ENCODE peak calls at places on chromosome 1, in four cellular contexts. D is K562, E is GM12878, I is HL-60. G is an unnamed sample.
A peak's percentile ranks its signal among the peaks of the same experiment; 100 is the strongest.

GRCh38 chr1:119032986-119033385 is 44.8 kb upstream of the TBX15 start:
- DNase-seq in D (no peak), E (no peak), I (no peak), G (no peak)

GRCh38 chr1:22115281-22115680 is 27.6 kb downstream of the WNT4 start:
- DNase-seq in D (no peak), E (no peak), I (no peak), G (no peak)

GRCh38 chr1:103107696-103108524 is at the start of gene COL11A1:
- DNase-seq in D (no peak), E (no peak), I (no peak), G (no peak)

GRCh38 chr1:208681878-208682663 is 437.9 kb upstream of the PLXNA2 start:
- DNase-seq in D (no peak), E (no peak), I (no peak), G (no peak)

GRCh38 chr1:29685387-29685786 is 449.1 kb downstream of the PTPRU start:
- DNase-seq in D (no peak), E (no peak), I (no peak), G (no peak)

GRCh38 chr1:47840791-47841190 is 156.4 kb downstream of the TRABD2B start:
- DNase-seq in D (no peak), E (no peak), I (no peak), G (no peak)

GRCh38 chr1:244406337-244406736 is 45.4 kb downstream of the ADSS2 start:
- DNase-seq in D (no peak), E (peak; percentile 66), I (no peak), G (no peak)

GRCh38 chr1:219296430-219296850 is 122.8 kb downstream of the LYPLAL1 start:
- DNase-seq in D (no peak), E (no peak), I (no peak), G (no peak)

GRCh38 chr1:215001419-215002021 is 81.0 kb upstream of the KCNK2 start:
- DNase-seq in D (no peak), E (peak; percentile 76), I (no peak), G (peak; percentile 6)

GRCh38 chr1:220271706-220272046 is 577 bp downstream of the RAB3GAP2 start:
- DNase-seq in D (peak; percentile 73), E (no peak), I (no peak), G (no peak)

GRCh38 chr1:54582566-54583306 is 34.7 kb downstream of the ACOT11 start:
- DNase-seq in D (no peak), E (no peak), I (no peak), G (no peak)

DNA sequence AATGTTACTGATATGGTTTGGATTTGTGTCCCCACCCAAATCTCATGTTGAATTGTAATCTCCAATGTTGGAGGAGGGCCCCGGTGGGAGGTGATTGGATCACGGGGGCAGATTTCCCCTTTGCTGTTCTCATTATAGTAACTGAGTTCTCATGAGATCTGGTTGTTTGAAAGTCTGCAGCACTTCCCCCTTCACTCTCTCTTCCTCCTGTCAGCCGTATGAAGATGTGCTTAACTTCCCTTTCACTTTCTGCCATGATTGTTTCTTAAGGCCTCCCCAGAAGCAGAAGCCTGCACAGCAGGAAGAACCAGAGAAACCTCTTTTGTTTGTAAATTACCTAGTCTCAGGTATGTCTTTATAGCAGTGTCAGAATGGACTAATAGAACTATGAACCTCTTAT is 28.4 kb downstream of the TRIM33 start:
- DNase-seq in D (no peak), E (no peak), I (peak; percentile 59), G (peak; percentile 13)
- TF ChIP-seq SPI1 in D (peak; percentile 64), E (peak; percentile 66), I (peak; percentile 96), G (peak; percentile 83)

GRCh38 chr1:181986907-181987305 is 74.6 kb downstream of the ZNF648 start:
- DNase-seq in D (no peak), E (no peak), I (no peak), G (no peak)

GRCh38 chr1:181985981-181986906 is 75.3 kb downstream of the ZNF648 start:
- DNase-seq in D (no peak), E (no peak), I (no peak), G (no peak)

GRCh38 chr1:181989521-181989920 is 72.0 kb downstream of the ZNF648 start:
- DNase-seq in D (no peak), E (no peak), I (no peak), G (no peak)

GRCh38 chr1:181987996-181988395 is 73.5 kb downstream of the ZNF648 start:
- DNase-seq in D (no peak), E (no peak), I (no peak), G (no peak)

DNA sequence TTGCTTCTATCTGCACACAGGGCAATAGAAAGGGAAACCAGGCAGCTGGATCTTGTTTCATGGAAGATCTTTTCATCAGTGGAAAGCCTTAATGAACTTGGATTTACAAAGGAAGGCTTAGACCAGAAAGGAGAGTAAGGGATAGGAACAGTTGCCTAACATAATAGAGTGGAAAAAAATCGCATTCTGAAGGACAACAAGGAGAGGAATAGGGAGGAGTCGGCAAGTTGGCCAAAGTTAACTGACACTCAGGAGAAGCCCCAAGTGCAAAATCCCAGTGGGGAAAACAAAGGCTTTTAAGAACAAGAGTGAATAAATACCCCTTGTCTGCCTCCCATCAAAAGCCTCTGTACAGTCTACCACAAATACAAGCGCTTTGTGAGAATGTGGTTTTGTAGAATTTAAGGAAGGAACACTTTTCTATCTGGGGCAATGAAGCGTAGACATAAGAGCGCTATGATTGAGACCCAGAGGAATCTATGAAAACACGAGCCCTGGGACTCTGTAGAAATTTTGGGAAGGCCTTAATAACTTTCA is 74.1 kb downstream of the ZNF648 start:
- DNase-seq in D (no peak), E (no peak), I (no peak), G (no peak)
- TF ChIP-seq SPI1 in D (no peak), E (no peak), I (no peak), G (no peak)

DNA sequence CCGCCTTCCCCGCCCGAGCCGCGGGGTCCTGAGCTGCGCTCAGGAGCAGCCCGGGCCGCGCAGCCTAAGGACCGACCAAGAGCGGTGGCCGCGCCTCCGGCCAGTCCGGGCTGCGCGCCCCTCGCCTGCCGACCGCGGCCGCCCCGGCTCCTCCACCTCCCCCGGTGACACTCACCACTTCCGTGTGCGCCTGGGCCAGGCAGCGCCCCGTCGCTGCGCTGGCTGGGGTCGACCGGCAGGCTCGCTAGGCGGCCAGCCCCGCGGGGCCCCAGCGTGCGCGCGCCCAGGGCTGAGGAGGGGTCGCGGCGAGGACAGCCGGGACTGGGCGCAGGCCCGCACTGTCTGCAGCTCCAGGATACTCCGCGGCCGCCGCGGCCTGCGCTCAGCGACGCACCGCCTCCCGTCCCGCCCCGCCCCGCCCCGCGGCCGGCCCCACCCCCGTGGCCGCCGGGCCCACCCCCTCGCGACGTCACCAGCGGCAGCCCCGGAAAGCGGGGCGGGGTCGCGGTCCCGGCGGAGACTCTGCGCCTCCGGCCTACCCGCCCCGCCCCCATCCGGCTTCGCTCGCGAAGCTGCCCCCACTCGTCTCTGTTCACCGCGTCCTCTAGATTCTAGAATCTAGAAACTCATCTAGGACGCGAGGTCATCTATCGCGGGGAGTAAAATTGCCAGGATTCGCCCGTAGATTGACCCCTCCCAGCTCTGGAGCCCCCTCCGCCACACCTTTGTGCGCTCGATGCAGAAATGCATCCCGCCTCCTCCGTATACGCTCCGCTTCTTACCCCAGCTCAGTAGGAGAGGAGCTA is at the start of gene JAK1:
- DNase-seq in D (peak; percentile 99), E (no peak), I (peak; percentile 52), G (peak; percentile 86)
- TF ChIP-seq SPI1 in D (no peak), E (peak; percentile 22), I (no peak), G (peak; percentile 23)

DNA sequence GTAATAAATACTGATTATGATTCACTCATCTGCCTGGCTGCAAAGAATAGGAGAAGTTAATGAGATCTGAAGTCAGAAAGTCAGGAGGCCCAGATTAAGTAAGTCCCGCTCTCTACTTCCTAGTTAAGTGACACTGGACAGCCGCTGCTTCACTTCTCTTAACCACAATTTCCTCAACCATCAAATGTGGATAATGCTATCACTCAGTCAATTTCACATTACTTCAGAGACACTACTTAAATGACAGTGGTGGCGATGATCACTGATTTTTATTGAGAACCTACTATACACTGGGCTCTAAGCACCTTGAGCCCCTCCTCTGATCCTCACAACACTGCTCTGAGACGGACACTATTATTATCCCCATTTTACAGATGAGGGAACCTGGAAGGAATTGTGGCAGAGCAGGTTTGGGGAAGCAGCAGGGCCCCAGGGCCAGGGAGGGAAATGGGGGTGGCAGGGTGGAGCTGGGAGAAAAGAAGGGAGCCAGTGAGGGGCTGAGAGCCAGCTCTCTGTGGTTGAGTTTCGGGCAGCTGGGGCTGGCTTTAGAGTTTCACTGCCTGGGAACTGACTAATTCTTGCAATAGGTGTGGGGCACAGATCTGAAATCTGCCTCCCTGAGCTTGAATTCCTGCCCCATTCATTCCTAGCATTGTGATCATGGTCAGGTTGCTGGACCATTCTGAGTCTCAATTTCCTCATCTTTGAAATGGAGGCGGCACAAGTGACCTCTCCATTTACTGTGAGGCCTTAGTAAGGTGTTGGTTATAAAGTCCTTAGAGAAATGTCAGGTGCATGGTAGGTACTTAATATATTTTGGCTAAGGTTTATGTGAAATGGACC is 2.5 kb upstream of the E2F2 start:
- DNase-seq in D (no peak), E (no peak), I (no peak), G (no peak)
- TF ChIP-seq SPI1 in D (no peak), E (no peak), I (no peak), G (no peak)

GRCh38 chr1:94413311-94413710 is 4.9 kb upstream of the ABCD3 start:
- DNase-seq in D (no peak), E (no peak), I (peak; percentile 32), G (no peak)
- TF ChIP-seq SPI1 in D (no peak), E (no peak), I (peak; percentile 26), G (no peak)

DNA sequence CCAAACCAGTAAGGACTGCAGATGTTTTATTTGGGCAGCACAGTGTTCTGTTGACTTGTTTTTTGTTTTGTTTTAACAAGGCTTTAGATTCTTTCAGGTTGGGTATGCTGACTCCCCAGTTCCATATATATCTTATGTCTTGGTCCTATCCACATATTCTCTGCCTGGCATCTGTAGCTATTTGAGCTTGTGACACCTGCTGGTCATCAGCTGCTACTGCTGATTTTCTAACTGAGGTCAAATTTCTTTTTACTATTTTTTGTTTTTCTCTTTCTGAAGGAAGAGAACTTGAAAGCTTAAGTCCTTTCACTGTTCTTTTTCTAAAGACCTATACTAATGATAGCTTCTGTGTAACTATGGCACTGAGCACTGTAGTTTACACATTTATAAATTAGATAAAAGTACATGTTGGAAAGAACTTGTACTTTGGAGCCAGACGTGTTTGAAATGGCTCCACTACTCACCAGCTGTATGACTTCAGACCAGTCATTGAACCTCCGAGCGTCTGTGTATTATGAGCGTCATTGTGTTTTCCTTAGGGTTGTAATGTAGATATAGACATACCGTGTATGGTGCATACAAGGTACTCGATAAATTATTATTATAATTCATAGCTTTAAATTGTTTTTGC is 109.4 kb downstream of the NRDC start:
- DNase-seq in D (peak; percentile 62), E (no peak), I (peak; percentile 4), G (peak; percentile 31)
- TF ChIP-seq SPI1 in D (no peak), E (no peak), I (no peak), G (no peak)

DNA sequence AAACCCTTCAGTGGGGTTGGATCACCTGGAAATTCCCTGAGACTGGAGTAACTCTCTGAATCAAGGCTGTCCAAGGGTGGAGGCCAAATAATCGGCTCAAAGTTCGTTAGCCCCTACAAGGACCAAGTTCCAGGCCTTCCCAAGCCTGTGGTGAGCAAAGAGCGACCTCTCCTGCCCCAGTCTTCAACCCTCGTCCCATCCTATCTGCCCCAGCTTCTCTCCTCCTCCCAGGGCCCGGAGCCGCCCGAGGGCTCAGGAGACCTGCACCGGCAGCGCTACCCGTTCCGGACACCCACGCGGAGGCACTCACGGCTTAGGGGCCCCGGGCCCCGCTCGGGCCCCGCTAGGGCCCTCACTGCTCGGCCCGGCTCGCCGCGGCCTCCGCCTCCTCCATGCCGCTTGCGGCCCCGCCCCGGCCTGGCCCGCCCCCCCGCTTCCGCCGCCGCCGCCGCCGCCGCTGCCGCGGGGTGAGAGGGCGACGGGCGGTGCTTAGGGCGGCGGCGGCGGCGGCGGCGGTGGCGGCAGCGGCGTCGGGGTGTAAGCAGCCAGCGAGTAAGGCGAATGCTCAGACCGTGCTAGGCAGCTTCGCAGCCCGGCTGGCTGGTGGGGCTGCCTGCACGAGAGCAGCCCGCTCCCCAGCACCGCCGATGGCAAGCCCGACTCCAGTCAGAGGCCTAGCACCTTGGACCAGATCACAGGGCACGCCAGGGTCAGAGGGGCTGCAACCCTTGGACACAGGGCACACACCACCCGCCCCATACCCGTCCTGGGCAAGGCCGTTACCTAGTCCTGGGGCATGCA is at the start of gene POMGNT1:
- DNase-seq in D (peak; percentile 97), E (no peak), I (peak; percentile 39), G (peak; percentile 98)
- TF ChIP-seq SPI1 in D (no peak), E (no peak), I (no peak), G (no peak)

G was measured in GM12891.